ENCODE peak calls at places on chromosomes 5 and 9, in eight cellular contexts. V is T-cell; N is cardiac fibroblast; H is CD4-positive, alpha-beta T cell; U is Calu3; J is GM12865; G is SJSA1; S is stimulated activated CD4-positive, alpha-beta T cell treated with anti-CD3 and anti-CD28 coated beads, Interleukin-1b, Interleukin-23, amount 100 ng/mL, for 4 hours. A is an unnamed sample.

GRCh38 chr9:119026120-119026519 is 343.1 kb downstream of the BRINP1 start:
- DNase-seq in J (no peak), G (no peak), H (no peak), V (no peak), S (no peak), U (no peak), N (no peak), A (peak; percentile 38)

GRCh38 chr9:19992556-19992955 is 203.7 kb upstream of the SLC24A2 start:
- DNase-seq in U (no peak), N (peak; percentile 26), S (no peak), J (no peak), V (no peak), H (no peak), G (no peak), A (no peak)

GRCh38 chr9:85536514-85536913 is 205.2 kb downstream of the AGTPBP1 start:
- DNase-seq in G (no peak), H (no peak), V (no peak), N (no peak), U (no peak), S (no peak), J (no peak), A (no peak)

GRCh38 chr5:140633081-140633471 is at the start of gene CD14:
- DNase-seq in U (peak; percentile 66), S (no peak), V (no peak), N (peak; percentile 46), J (no peak), H (no peak), G (peak; percentile 84), A (peak; percentile 89)

GRCh38 chr5:153135416-153135815 is 355.1 kb upstream of the GRIA1 start:
- DNase-seq in H (no peak), G (no peak), U (no peak), J (no peak), S (no peak), N (no peak), V (no peak), A (no peak)

GRCh38 chr9:6566409-6567139 is 79.0 kb downstream of the GLDC start:
- DNase-seq in J (peak; percentile 47), S (no peak), N (peak; percentile 94), V (no peak), H (no peak), G (peak; percentile 81), U (peak; percentile 47), A (no peak)

GRCh38 chr9:74120470-74120869 is 376.7 kb upstream of the RORB start:
- DNase-seq in V (no peak), N (no peak), G (no peak), U (no peak), S (no peak), J (no peak), H (no peak), A (no peak)

GRCh38 chr5:8329773-8330172 is 460.8 kb downstream of the MTRR start:
- DNase-seq in S (no peak), H (no peak), J (no peak), N (no peak), U (no peak), V (no peak), G (no peak), A (no peak)

GRCh38 chr5:124621279-124621678 is 125.2 kb downstream of the ZNF608 start:
- DNase-seq in H (no peak), J (no peak), G (no peak), S (no peak), N (no peak), V (no peak), U (no peak), A (no peak)

GRCh38 chr5:26486631-26487030 is 551.8 kb downstream of the CDH9 start:
- DNase-seq in H (no peak), U (no peak), G (no peak), N (no peak), S (no peak), J (no peak), V (no peak), A (no peak)

GRCh38 chr5:6576861-6577501 is 55.9 kb downstream of the NSUN2 start:
- DNase-seq in N (peak; percentile 70), J (peak; percentile 54), H (no peak), S (no peak), G (peak; percentile 52), V (no peak), U (peak; percentile 52), A (no peak)